ENCODE peak calls at places on chromosomes 6 and 20, in ten cellular contexts. R, O, E, G, Q, C, X, J, Z and L are unnamed samples.

GRCh38 chr6:87291879-87292278 is 30.5 kb upstream of the SMIM8 start:
- DNase-seq in Z (no peak), X (no peak), G (no peak), R (no peak), C (no peak), O (no peak), E (no peak), Q (no peak), J (no peak), L (no peak)

GRCh38 chr6:89790403-89790802 is 29.2 kb downstream of the MDN1 start:
- DNase-seq in Z (no peak), C (no peak), G (no peak), Q (no peak), X (no peak), R (no peak), E (no peak), O (no peak), J (no peak), L (no peak)

GRCh38 chr6:132214716-132215115 is 186.6 kb downstream of the MOXD1 start:
- DNase-seq in E (no peak), J (no peak), Z (no peak), G (no peak), C (no peak), O (no peak), X (no peak), Q (no peak), R (no peak), L (no peak)

GRCh38 chr6:28269492-28269891 is 2.5 kb downstream of the ZSCAN26 start:
- DNase-seq in X (no peak), C (no peak), G (no peak), Z (no peak), R (no peak), Q (no peak), O (no peak), E (no peak), J (no peak), L (no peak)

GRCh38 chr6:149331043-149331807 is 13.7 kb downstream of the TAB2 start:
- DNase-seq in Q (no peak), R (no peak), E (no peak), G (no peak), X (no peak), C (no peak), J (no peak), O (no peak), Z (no peak), L (no peak)

GRCh38 chr6:111950661-111951426 is 77.6 kb upstream of the FYN start:
- DNase-seq in J (no peak), E (no peak), X (no peak), Z (no peak), R (no peak), Q (peak), G (no peak), O (peak), C (no peak), L (no peak)

GRCh38 chr6:47007657-47008396 is 34.3 kb downstream of the ADGRF1 start:
- DNase-seq in Z (no peak), Q (no peak), X (no peak), R (no peak), O (no peak), J (no peak), G (no peak), C (no peak), E (no peak), L (no peak)

GRCh38 chr20:22384978-22385377 is 199.4 kb downstream of the FOXA2 start:
- DNase-seq in C (no peak), R (no peak), E (no peak), Z (no peak), J (no peak), X (no peak), O (no peak), G (no peak), Q (no peak), L (no peak)

GRCh38 chr6:7813704-7814103 is 87.8 kb downstream of the BMP6 start:
- DNase-seq in Q (no peak), O (no peak), G (no peak), X (no peak), R (no peak), C (peak), E (no peak), J (no peak), Z (no peak), L (no peak)

GRCh38 chr6:85824329-85824728 is 181.6 kb upstream of the SYNCRIP start:
- DNase-seq in Z (no peak), J (no peak), X (no peak), R (no peak), O (no peak), Q (no peak), E (no peak), G (no peak), C (no peak), L (no peak)

GRCh38 chr20:717817-718216 is 42.2 kb upstream of the SCRT2 start:
- DNase-seq in J (no peak), G (no peak), Z (no peak), C (no peak), E (no peak), X (no peak), R (no peak), Q (no peak), O (no peak), L (no peak)

GRCh38 chr6:7161845-7162244 is 54.1 kb downstream of the RREB1 start:
- DNase-seq in X (no peak), E (no peak), R (no peak), C (no peak), Z (no peak), Q (no peak), G (no peak), J (no peak), O (no peak), L (no peak)

GRCh38 chr20:54843891-54844290 is 368.5 kb downstream of the DOK5 start:
- DNase-seq in J (no peak), E (no peak), C (no peak), G (no peak), Q (no peak), R (no peak), Z (no peak), X (no peak), O (peak), L (no peak)

GRCh38 chr6:126027601-126028000 is 41.3 kb downstream of the TRMT11 start:
- DNase-seq in C (no peak), O (no peak), X (no peak), R (no peak), G (no peak), Q (no peak), E (no peak), J (no peak), Z (no peak), L (no peak)

GRCh38 chr6:106381871-106382270 is 21.4 kb downstream of the CRYBG1 start:
- DNase-seq in R (no peak), C (peak), G (no peak), E (peak), O (no peak), Q (no peak), X (no peak), Z (no peak), J (no peak), L (no peak)

GRCh38 chr6:107819217-107819616 is 4.9 kb downstream of the SCML4 start:
- DNase-seq in X (no peak), J (peak), C (no peak), Z (no peak), R (peak), G (no peak), E (no peak), Q (peak), O (no peak), L (no peak)

GRCh38 chr6:157034433-157035230 is 257.5 kb downstream of the ARID1B start:
- DNase-seq in O (peak), J (no peak), C (peak), Z (peak), X (no peak), R (no peak), E (peak), G (no peak), Q (peak), L (no peak)

GRCh38 chr6:108417027-108417426 is 122.2 kb downstream of the AFG1L start:
- DNase-seq in O (no peak), Q (no peak), G (no peak), R (no peak), Z (no peak), J (no peak), C (no peak), E (no peak), X (no peak), L (no peak)

GRCh38 chr6:65943548-65943947 is 236.5 kb upstream of the EYS start:
- DNase-seq in E (no peak), Q (no peak), J (no peak), O (no peak), C (no peak), X (no peak), R (no peak), G (no peak), Z (no peak), L (no peak)

GRCh38 chr6:110746680-110747079 is 68.6 kb downstream of the CDK19 start:
- DNase-seq in J (no peak), X (no peak), G (no peak), R (no peak), O (no peak), C (no peak), Q (no peak), E (no peak), Z (no peak), L (no peak)

GRCh38 chr6:81238390-81238789 is 514.1 kb downstream of the TENT5A start:
- DNase-seq in J (no peak), O (no peak), E (no peak), C (no peak), Q (no peak), Z (no peak), G (no peak), X (no peak), R (no peak), L (no peak)

GRCh38 chr6:113082691-113083090 is 735.6 kb downstream of the RFPL4B start:
- DNase-seq in X (no peak), O (peak), E (no peak), Z (no peak), C (no peak), G (no peak), R (no peak), Q (no peak), J (no peak), L (no peak)

GRCh38 chr6:14272111-14273085 is 154.8 kb downstream of the CD83 start:
- DNase-seq in C (no peak), G (no peak), O (no peak), Z (no peak), Q (no peak), E (no peak), X (no peak), J (no peak), R (no peak), L (no peak)

GRCh38 chr6:165850434-165851019 is 187.5 kb upstream of the PDE10A start:
- DNase-seq in C (peak), E (peak), R (peak), G (peak), Q (peak), J (peak), X (peak), O (peak), Z (no peak), L (no peak)

GRCh38 chr6:133343220-133343619 is 102.1 kb downstream of the EYA4 start:
- DNase-seq in J (no peak), Z (no peak), E (no peak), G (no peak), Q (no peak), C (no peak), O (no peak), R (no peak), X (no peak), L (no peak)

GRCh38 chr20:49938173-49939163 is 2.3 kb downstream of the RNF114 start:
- DNase-seq in G (no peak), R (no peak), X (no peak), C (no peak), E (no peak), Q (peak), O (peak), Z (no peak), J (no peak), L (no peak)

GRCh38 chr6:135675862-135676261 is 175.6 kb upstream of the PDE7B start:
- DNase-seq in J (no peak), Q (peak), C (peak), Z (peak), O (peak), X (peak), E (peak), G (no peak), R (peak), L (no peak)

GRCh38 chr6:75504902-75505233 is 11.3 kb upstream of the FILIP1 start:
- DNase-seq in O (no peak), Q (no peak), X (no peak), E (no peak), R (no peak), G (no peak), J (no peak), C (no peak), Z (no peak), L (no peak)

GRCh38 chr6:42239736-42240375 is 22.2 kb upstream of the MRPS10 start:
- DNase-seq in G (no peak), Q (no peak), C (no peak), Z (no peak), E (no peak), J (no peak), R (no peak), O (no peak), X (no peak), L (no peak)

GRCh38 chr6:16766043-16766521 is 4.8 kb upstream of the ATXN1 start:
- DNase-seq in J (peak), C (peak), O (no peak), G (no peak), Q (no peak), R (peak), Z (no peak), E (peak), X (peak), L (no peak)

GRCh38 chr6:161273356-161273751 is 507 bp downstream of the AGPAT4 start:
- DNase-seq in J (peak), X (peak), O (no peak), G (no peak), E (peak), R (peak), Q (peak), C (peak), Z (no peak), L (no peak)

GRCh38 chr6:1022719-1023118 is 289.2 kb upstream of the FOXQ1 start:
- DNase-seq in R (no peak), X (no peak), E (no peak), Z (no peak), O (no peak), J (no peak), C (no peak), G (no peak), Q (no peak), L (no peak)

GRCh38 chr20:19986419-19986818 is 30.7 kb upstream of the NAA20 start:
- DNase-seq in O (no peak), G (no peak), Z (no peak), J (no peak), R (no peak), Q (no peak), X (no peak), E (no peak), C (no peak), L (no peak)

GRCh38 chr20:48738399-48739304 is 89.1 kb downstream of the PREX1 start:
- DNase-seq in X (peak), G (no peak), Q (peak), J (peak), R (peak), E (peak), O (peak), Z (no peak), C (no peak), L (no peak)

GRCh38 chr6:90103056-90103793 is 193.4 kb downstream of the BACH2 start:
- DNase-seq in Q (no peak), J (peak), O (no peak), X (peak), Z (peak), R (no peak), E (peak), G (no peak), C (peak), L (no peak)

GRCh38 chr6:72365773-72366172 is 256.1 kb upstream of the KCNQ5 start:
- DNase-seq in Z (no peak), E (no peak), O (no peak), Q (no peak), J (no peak), R (no peak), X (no peak), G (no peak), C (no peak), L (no peak)

GRCh38 chr6:37170273-37171140 is 555 bp downstream of the PIM1 start:
- DNase-seq in X (peak), C (peak), Z (peak), Q (peak), O (peak), G (peak), E (peak), R (peak), J (peak), L (no peak)

GRCh38 chr6:37630281-37630799 is 67.3 kb downstream of the MDGA1 start:
- DNase-seq in G (peak), E (no peak), C (peak), J (no peak), O (no peak), Q (no peak), R (no peak), Z (no peak), X (no peak), L (peak)